ENCODE peak calls at places on chromosome 22, in five cellular contexts. C is SK-N-SH, K is K562, P is H1, V is HepG2. E is an unnamed sample.

GRCh38 chr22:20437253-20438065 is at the start of gene SCARF2:
- DNase-seq in V (no peak), K (no peak), C (peak; percentile 98), P (peak; percentile 62), E (no peak)

GRCh38 chr22:24165673-24166072 is 15.6 kb upstream of the SUSD2 start:
- DNase-seq in C (no peak), V (no peak), K (no peak), P (no peak), E (no peak)

GRCh38 chr22:45552580-45553332 is 50.1 kb downstream of the FBLN1 start:
- DNase-seq in K (no peak), C (peak; percentile 55), P (no peak), V (no peak), E (no peak)

GRCh38 chr22:47102648-47103047 is 340.2 kb downstream of the TBC1D22A start:
- DNase-seq in P (peak; percentile 46), V (peak; percentile 59), K (no peak), C (no peak), E (no peak)

GRCh38 chr22:31846161-31847115 is 92.6 kb downstream of the DEPDC5 start:
- DNase-seq in P (no peak), K (peak; percentile 37), C (peak; percentile 25), V (no peak), E (no peak)

GRCh38 chr22:17884084-17884483 is 109.8 kb upstream of the BID start:
- DNase-seq in V (no peak), K (no peak), P (no peak), C (no peak), E (no peak)

GRCh38 chr22:18091916-18092526 is 14.2 kb downstream of the PEX26 start:
- DNase-seq in C (no peak), P (no peak), K (no peak), V (peak; percentile 76), E (no peak)

GRCh38 chr22:21591695-21592094 is 24.2 kb downstream of the UBE2L3 start:
- DNase-seq in V (no peak), C (no peak), K (no peak), P (no peak), E (no peak)

GRCh38 chr22:19533049-19533626 is 8.9 kb upstream of the CLDN5 start:
- DNase-seq in C (no peak), V (no peak), K (no peak), P (no peak), E (no peak)

GRCh38 chr22:17786435-17787158 is 12.3 kb upstream of the BID start:
- DNase-seq in P (no peak), V (peak; percentile 91), K (peak; percentile 94), C (no peak), E (no peak)

GRCh38 chr22:46070215-46070721 is 80.1 kb upstream of the PPARA start:
- DNase-seq in V (peak; percentile 10), P (peak; percentile 74), C (no peak), K (no peak), E (no peak)

GRCh38 chr22:20533879-20534265 is 26.5 kb downstream of the MED15 start:
- DNase-seq in C (peak; percentile 68), P (no peak), V (no peak), K (no peak), E (no peak)

GRCh38 chr22:36194971-36195370 is 6.6 kb downstream of the APOL4 start:
- DNase-seq in V (peak; percentile 40), K (peak; percentile 56), P (peak; percentile 66), C (peak; percentile 57), E (no peak)

GRCh38 chr22:47029244-47030001 is 267.0 kb downstream of the TBC1D22A start:
- DNase-seq in V (no peak), K (no peak), C (no peak), P (no peak), E (no peak)

GRCh38 chr22:41500303-41500702 is 31.4 kb downstream of the ACO2 start:
- DNase-seq in V (no peak), C (no peak), K (no peak), P (no peak), E (no peak)

GRCh38 chr22:47031628-47031915 is 269.1 kb downstream of the TBC1D22A start:
- DNase-seq in K (no peak), V (no peak), C (no peak), P (no peak), E (no peak)

GRCh38 chr22:19430890-19431541 is 517 bp downstream of the HIRA start:
- DNase-seq in C (peak; percentile 62), K (peak; percentile 82), V (peak; percentile 39), P (peak; percentile 67), E (no peak)

GRCh38 chr22:20889904-20890303 is 27.3 kb upstream of the CRKL start:
- DNase-seq in V (no peak), C (no peak), P (no peak), K (no peak), E (no peak)

GRCh38 chr22:35950262-35950661 is 78.4 kb downstream of the RBFOX2 start:
- DNase-seq in P (no peak), C (no peak), K (no peak), V (no peak), E (no peak)

GRCh38 chr22:46542011-46542985 is 4.9 kb upstream of the CELSR1 start:
- DNase-seq in K (peak; percentile 52), C (peak; percentile 97), V (peak; percentile 45), P (peak; percentile 90), E (peak; percentile 21)

GRCh38 chr22:20918663-20919220 is 1.5 kb downstream of the CRKL start:
- DNase-seq in C (peak; percentile 42), V (peak; percentile 20), K (peak; percentile 84), P (no peak), E (no peak)

GRCh38 chr22:46586531-46587011 is 33.6 kb upstream of the GRAMD4 start:
- DNase-seq in K (no peak), P (no peak), V (no peak), C (no peak), E (no peak)

GRCh38 chr22:32020117-32020516 is 22.9 kb upstream of the SLC5A1 start:
- DNase-seq in K (no peak), V (peak; percentile 5), C (no peak), P (no peak), E (no peak)

GRCh38 chr22:46758867-46759290 is 3.6 kb upstream of the TBC1D22A start:
- DNase-seq in C (peak; percentile 50), P (peak; percentile 71), K (peak; percentile 70), V (peak; percentile 91), E (no peak)

DNA sequence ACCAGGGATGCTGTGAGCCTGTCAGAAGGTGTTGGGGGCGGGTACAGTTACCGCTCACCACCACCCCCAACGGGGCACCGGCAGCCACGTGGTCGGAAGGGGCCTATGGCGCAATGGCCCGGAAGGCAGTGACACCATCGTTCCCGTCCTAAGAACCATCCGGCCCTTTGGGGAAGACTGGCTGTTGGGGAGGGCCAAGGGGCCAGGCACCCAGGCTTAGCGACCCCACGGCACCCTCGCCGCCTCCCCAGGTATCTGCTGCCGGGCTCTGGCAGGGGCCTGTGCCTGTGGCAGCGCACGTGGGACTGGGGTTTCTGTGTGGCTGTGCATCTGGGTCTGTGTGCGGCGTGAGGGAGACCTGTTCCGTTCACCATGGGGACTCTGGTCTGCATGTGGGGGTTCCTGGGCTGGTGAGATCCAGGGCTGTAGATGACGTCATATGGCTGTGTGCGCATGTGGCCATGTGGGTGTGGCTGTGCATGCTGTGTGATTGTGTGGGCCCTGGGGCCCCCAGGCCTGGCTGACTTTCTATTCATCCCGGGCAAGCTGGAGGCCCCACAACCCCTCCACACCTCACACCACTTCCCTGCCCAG is 703 bp downstream of the OSM start:
- DNase-seq in P (no peak), C (no peak), K (peak; percentile 51), V (no peak), E (no peak)
- TF ChIP-seq TAF1 in P (no peak), C (no peak), K (no peak), V (no peak), E (peak; percentile 14)

GRCh38 chr22:37777122-37777687 is 30.5 kb upstream of the GCAT start:
- DNase-seq in K (peak; percentile 58), V (peak; percentile 21), P (no peak), C (no peak), E (peak; percentile 74)

GRCh38 chr22:37782340-37783168 is 25.2 kb upstream of the GCAT start:
- DNase-seq in K (peak; percentile 50), P (no peak), C (no peak), V (peak; percentile 63), E (no peak)

GRCh38 chr22:37778370-37779009 is 29.2 kb upstream of the GCAT start:
- DNase-seq in V (no peak), C (no peak), P (no peak), K (no peak), E (no peak)

GRCh38 chr22:37784829-37785495 is 22.8 kb upstream of the GCAT start:
- DNase-seq in K (no peak), V (peak; percentile 46), C (peak; percentile 17), P (no peak), E (no peak)

GRCh38 chr22:37781434-37782059 is 26.2 kb upstream of the GCAT start:
- DNase-seq in V (peak; percentile 42), K (no peak), C (no peak), P (no peak), E (no peak)
- H3K9me3 ChIP-seq in V (no peaks in the 10 kb centered on the region), K (no peaks in the 10 kb centered on the region), C (no peaks in the 10 kb centered on the region), P (no peaks in the 10 kb centered on the region), E (no peaks in the 10 kb centered on the region)

DNA sequence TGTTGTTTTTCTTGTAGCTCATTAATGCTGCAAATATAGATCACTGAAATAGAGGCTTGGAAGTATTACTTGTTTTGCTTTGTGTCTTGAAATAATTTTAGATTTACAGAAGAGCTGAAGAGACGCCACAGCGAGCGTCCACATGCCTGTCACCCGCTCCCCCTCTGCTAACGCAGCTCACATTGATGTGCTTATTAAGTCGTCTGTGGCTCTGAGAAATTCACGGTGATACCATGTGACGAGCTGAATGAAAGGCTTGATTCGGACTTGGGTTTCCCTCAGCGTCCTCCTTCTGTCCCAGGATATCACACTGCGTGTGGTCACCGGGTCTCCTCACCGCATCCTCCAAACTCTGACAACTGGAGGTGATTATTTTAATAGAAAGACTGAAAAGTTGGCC is 365.4 kb downstream of the BRD1 start:
- DNase-seq in P (no peak), K (no peak), C (no peak), V (no peak), E (no peak)
- TF ChIP-seq TAF1 in P (no peak), K (no peak), C (no peak), V (no peak), E (no peak)

DNA sequence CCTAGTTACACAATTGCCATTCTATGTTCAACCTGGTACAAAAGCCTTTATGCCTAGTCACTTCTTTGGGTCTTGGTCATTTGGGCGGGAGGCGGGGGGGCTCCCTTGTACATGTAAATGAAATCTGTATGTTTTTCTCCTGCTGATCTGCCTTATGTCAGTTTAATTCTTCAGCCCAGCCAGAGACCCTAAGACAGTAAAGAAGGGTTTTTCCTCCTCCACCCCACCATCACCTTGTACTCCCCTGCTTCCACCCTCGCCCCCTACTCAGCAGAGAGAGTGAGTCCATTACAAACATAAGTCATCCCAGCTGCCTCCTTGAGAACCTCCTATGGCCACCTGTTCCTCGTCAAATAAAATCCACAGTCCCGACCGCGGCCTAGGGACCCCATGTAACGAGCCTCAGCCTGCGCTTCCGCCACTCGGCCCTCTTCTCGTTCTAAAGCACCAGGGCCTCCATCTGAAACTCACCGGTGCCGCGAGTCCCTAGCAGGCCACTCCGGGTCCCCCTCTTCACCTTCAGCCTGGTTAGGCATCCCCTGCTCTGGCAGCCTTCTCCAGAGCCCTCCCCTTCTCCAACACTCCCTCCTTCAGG is 2.3 kb upstream of the SSTR3 start:
- DNase-seq in P (no peak), C (no peak), V (no peak), K (no peak), E (no peak)
- H3K9me3 ChIP-seq in P (no peaks in the 10 kb centered on the region), C (no peaks in the 10 kb centered on the region), V (no peaks in the 10 kb centered on the region), K (no peaks in the 10 kb centered on the region), E (no peaks in the 10 kb centered on the region)

DNA sequence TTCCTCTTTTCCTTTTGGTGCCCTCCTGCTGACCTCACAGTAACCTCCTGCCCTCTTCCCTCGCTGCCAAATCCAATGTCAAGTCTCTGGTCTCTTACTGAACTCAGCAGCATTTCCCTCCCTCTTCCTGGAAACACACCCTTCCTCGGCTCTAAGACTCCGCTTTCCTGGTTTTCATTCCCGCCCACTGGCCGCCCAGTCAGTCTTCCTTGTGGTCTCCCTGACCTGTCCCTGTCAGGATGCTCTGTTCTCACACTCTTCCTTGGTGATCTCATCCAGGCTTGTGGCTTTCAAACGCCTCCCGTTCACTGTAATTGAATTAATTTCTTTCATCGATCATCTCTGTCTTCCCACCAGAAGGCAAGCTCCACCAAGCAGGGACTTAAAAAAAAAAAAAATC is 33.5 kb downstream of the MYO18B start:
- DNase-seq in P (peak; percentile 82), K (no peak), V (no peak), C (peak; percentile 63), E (no peak)
- TF ChIP-seq TAF1 in P (no peak), K (no peak), V (no peak), C (no peak), E (no peak)

E was measured in GM12878.